ENCODE peak calls at places on chromosomes 7 and 10, in four cellular contexts. N is iPS-NIHi11; C is fibroblast of pulmonary artery; J is CD8-positive, alpha-beta memory T cell. H is an unnamed sample.

GRCh38 chr7:42236266-42237161 is 495 bp downstream of the GLI3 start:
- DNase-seq in N (peak; percentile 38), C (peak; percentile 66), J (no peak), H (peak; percentile 70)

GRCh38 chr7:45217358-45217757 is 59.8 kb downstream of the RAMP3 start:
- DNase-seq in N (peak; percentile 44), C (no peak), J (no peak), H (peak; percentile 52)

GRCh38 chr7:50292763-50293162 is 11.8 kb upstream of the IKZF1 start:
- DNase-seq in N (no peak), C (no peak), J (no peak), H (no peak)

GRCh38 chr7:34453150-34453549 is 204.9 kb upstream of the NPSR1 start:
- DNase-seq in N (no peak), C (peak; percentile 64), J (no peak), H (no peak)

GRCh38 chr10:129777687-129778086 is 186.4 kb downstream of the EBF3 start:
- DNase-seq in N (no peak), C (no peak), J (no peak), H (no peak)

GRCh38 chr10:124389613-124390361 is 28.9 kb downstream of the OAT start:
- DNase-seq in N (no peak), C (no peak), J (no peak), H (no peak)

GRCh38 chr7:121525155-121525819 is 129.2 kb upstream of the FAM3C start:
- DNase-seq in N (no peak), C (no peak), J (no peak), H (no peak)

GRCh38 chr7:26948617-26949118 is 84.3 kb upstream of the SKAP2 start:
- DNase-seq in N (peak; percentile 60), C (no peak), J (no peak), H (peak; percentile 44)

GRCh38 chr10:102678842-102679289 is 34.6 kb downstream of the TRIM8 start:
- DNase-seq in N (peak; percentile 89), C (peak; percentile 67), J (no peak), H (peak; percentile 90)

GRCh38 chr10:103911021-103911459 is 6.9 kb downstream of the STN1 start:
- DNase-seq in N (no peak), C (no peak), J (peak; percentile 76), H (no peak)

GRCh38 chr10:14087585-14087984 is 243.1 kb downstream of the FRMD4A start:
- DNase-seq in N (no peak), C (no peak), J (no peak), H (no peak)

GRCh38 chr7:5677538-5678294 is 103.7 kb downstream of the RNF216 start:
- DNase-seq in N (peak; percentile 71), C (peak; percentile 83), J (no peak), H (peak; percentile 76)

GRCh38 chr10:122461729-122462532 is 578 bp downstream of the HTRA1 start:
- DNase-seq in N (peak; percentile 71), C (no peak), J (no peak), H (peak; percentile 24)

GRCh38 chr7:82572195-82572880 is 128.8 kb upstream of the CACNA2D1 start:
- DNase-seq in N (peak; percentile 86), C (peak; percentile 93), J (peak; percentile 25), H (peak; percentile 86)

GRCh38 chr7:158966780-158967390 is 110.5 kb downstream of the DYNC2I1 start:
- DNase-seq in N (no peak), C (no peak), J (no peak), H (no peak)

GRCh38 chr7:128097211-128097731 is 66.0 kb upstream of the LRRC4 start:
- DNase-seq in N (no peak), C (no peak), J (no peak), H (no peak)

GRCh38 chr10:62819521-62819920 is 3.4 kb upstream of the EGR2 start:
- DNase-seq in N (no peak), C (no peak), J (no peak), H (no peak)

GRCh38 chr7:77439572-77439971 is 23.4 kb upstream of the GSAP start:
- DNase-seq in N (no peak), C (no peak), J (no peak), H (peak; percentile 42)

GRCh38 chr7:91182819-91183405 is 81.3 kb upstream of the FZD1 start:
- DNase-seq in N (no peak), C (peak; percentile 75), J (no peak), H (no peak)

GRCh38 chr7:116802784-116803183 is 59.6 kb upstream of the CAPZA2 start:
- DNase-seq in N (peak; percentile 50), C (peak; percentile 74), J (no peak), H (no peak)